ENCODE peak calls at places on chromosomes 3 and 15, in eight cellular contexts. One of them, this sample, is unnamed.
A peak's percentile ranks its signal among the peaks of the same experiment; 100 is the strongest.

GRCh38 chr15:40320931-40321371 is 2.5 kb upstream of the INAFM2 start:
- DNase-seq in GM13977: peak; percentile 81
- DNase-seq in OCI-LY7: peak; percentile 79
- DNase-seq in A673: peak; percentile 94
- DNase-seq in AG04449: no peak
- DNase-seq in CD8-positive, alpha-beta T cell: peak; percentile 60
- DNase-seq in WTC11: peak; percentile 50
- DNase-seq in mesothelial cell of epicardium: no peak
- DNase-seq in this sample: no peak

GRCh38 chr3:61547625-61548024 is 13.7 kb upstream of the PTPRG start:
- DNase-seq in GM13977: no peak
- DNase-seq in AG04449: no peak
- DNase-seq in CD8-positive, alpha-beta T cell: no peak
- DNase-seq in mesothelial cell of epicardium: no peak
- DNase-seq in A673: no peak
- DNase-seq in OCI-LY7: no peak
- DNase-seq in WTC11: no peak
- DNase-seq in this sample: no peak

GRCh38 chr3:62051506-62051905 is 321.8 kb downstream of the FEZF2 start:
- DNase-seq in CD8-positive, alpha-beta T cell: no peak
- DNase-seq in mesothelial cell of epicardium: no peak
- DNase-seq in GM13977: no peak
- DNase-seq in WTC11: peak; percentile 39
- DNase-seq in A673: peak; percentile 19
- DNase-seq in OCI-LY7: peak; percentile 6
- DNase-seq in AG04449: no peak
- DNase-seq in this sample: no peak

GRCh38 chr3:1728510-1728909 is 370.2 kb upstream of the CNTN4 start:
- DNase-seq in AG04449: no peak
- DNase-seq in WTC11: no peak
- DNase-seq in mesothelial cell of epicardium: no peak
- DNase-seq in OCI-LY7: no peak
- DNase-seq in GM13977: no peak
- DNase-seq in CD8-positive, alpha-beta T cell: no peak
- DNase-seq in A673: no peak
- DNase-seq in this sample: no peak

GRCh38 chr3:123750659-123751420 is 133.3 kb downstream of the MYLK start:
- DNase-seq in CD8-positive, alpha-beta T cell: no peak
- DNase-seq in A673: no peak
- DNase-seq in AG04449: no peak
- DNase-seq in OCI-LY7: no peak
- DNase-seq in GM13977: no peak
- DNase-seq in mesothelial cell of epicardium: no peak
- DNase-seq in WTC11: no peak
- DNase-seq in this sample: no peak

GRCh38 chr15:81945014-81945615 is 100.7 kb downstream of the MEX3B start:
- DNase-seq in mesothelial cell of epicardium: no peak
- DNase-seq in OCI-LY7: no peak
- DNase-seq in A673: no peak
- DNase-seq in WTC11: no peak
- DNase-seq in CD8-positive, alpha-beta T cell: no peak
- DNase-seq in AG04449: no peak
- DNase-seq in GM13977: no peak
- DNase-seq in this sample: no peak

GRCh38 chr3:194257030-194257657 is 94.0 kb downstream of the CPN2 start:
- DNase-seq in GM13977: no peak
- DNase-seq in AG04449: no peak
- DNase-seq in CD8-positive, alpha-beta T cell: no peak
- DNase-seq in mesothelial cell of epicardium: no peak
- DNase-seq in A673: no peak
- DNase-seq in OCI-LY7: no peak
- DNase-seq in WTC11: no peak
- DNase-seq in this sample: no peak

GRCh38 chr3:144085964-144086363 is 114.3 kb downstream of the DIPK2A start:
- DNase-seq in GM13977: no peak
- DNase-seq in CD8-positive, alpha-beta T cell: no peak
- DNase-seq in WTC11: no peak
- DNase-seq in A673: peak; percentile 90
- DNase-seq in OCI-LY7: no peak
- DNase-seq in AG04449: no peak
- DNase-seq in mesothelial cell of epicardium: no peak
- DNase-seq in this sample: no peak

GRCh38 chr3:107025961-107026360 is 351.3 kb upstream of the CCDC54 start:
- DNase-seq in GM13977: no peak
- DNase-seq in A673: no peak
- DNase-seq in OCI-LY7: no peak
- DNase-seq in WTC11: no peak
- DNase-seq in CD8-positive, alpha-beta T cell: no peak
- DNase-seq in AG04449: no peak
- DNase-seq in mesothelial cell of epicardium: no peak
- DNase-seq in this sample: no peak

GRCh38 chr15:22850055-22850454 is 11.6 kb downstream of the NIPA2 start:
- DNase-seq in A673: no peak
- DNase-seq in AG04449: no peak
- DNase-seq in mesothelial cell of epicardium: no peak
- DNase-seq in WTC11: no peak
- DNase-seq in OCI-LY7: no peak
- DNase-seq in CD8-positive, alpha-beta T cell: no peak
- DNase-seq in GM13977: no peak
- DNase-seq in this sample: no peak

GRCh38 chr3:127551178-127551577 is 39.4 kb downstream of the TPRA1 start:
- DNase-seq in AG04449: no peak
- DNase-seq in A673: no peak
- DNase-seq in OCI-LY7: no peak
- DNase-seq in mesothelial cell of epicardium: no peak
- DNase-seq in CD8-positive, alpha-beta T cell: no peak
- DNase-seq in GM13977: no peak
- DNase-seq in WTC11: no peak
- DNase-seq in this sample: no peak

GRCh38 chr3:52253314-52254260 is 8.0 kb downstream of the PPM1M start:
- DNase-seq in GM13977: peak; percentile 89
- DNase-seq in A673: no peak
- DNase-seq in OCI-LY7: peak; percentile 91
- DNase-seq in WTC11: no peak
- DNase-seq in AG04449: no peak
- DNase-seq in mesothelial cell of epicardium: no peak
- DNase-seq in CD8-positive, alpha-beta T cell: peak; percentile 87
- DNase-seq in this sample: no peak

DNA sequence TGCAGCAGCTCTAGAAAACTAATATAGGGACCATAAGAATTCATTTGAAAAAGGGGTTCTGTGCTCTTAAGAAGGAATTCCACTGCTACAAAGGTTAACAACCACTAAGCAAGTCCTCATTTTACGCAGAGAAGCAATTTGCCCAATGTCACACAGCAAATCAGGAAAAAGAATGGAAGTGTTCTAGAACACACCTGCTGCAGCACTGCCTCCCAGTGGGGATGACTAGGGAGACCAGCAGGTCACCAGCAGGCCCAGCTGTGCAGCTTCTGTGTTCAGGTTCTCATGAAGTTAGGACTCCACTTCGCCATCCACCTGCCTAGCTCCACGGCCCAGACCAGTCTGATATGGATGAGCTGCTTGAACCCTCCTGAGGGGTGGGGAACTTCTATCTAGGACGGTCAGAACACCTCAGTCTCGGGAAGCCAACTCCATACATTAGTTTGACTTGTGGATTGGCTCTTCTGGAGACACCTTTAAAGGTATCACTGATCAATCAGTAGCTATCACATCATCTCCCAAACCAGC is 18.6 kb downstream of the POMGNT2 start:
- DNase-seq in CD8-positive, alpha-beta T cell: no peak
- DNase-seq in GM13977: no peak
- DNase-seq in OCI-LY7: no peak
- DNase-seq in mesothelial cell of epicardium: no peak
- DNase-seq in AG04449: no peak
- DNase-seq in WTC11: no peak
- DNase-seq in A673: no peak
- DNase-seq in this sample: no peak
- TF ChIP-seq CTCF in CD8-positive, alpha-beta T cell: no peak
- TF ChIP-seq CTCF in GM13977: peak; percentile 10
- TF ChIP-seq CTCF in OCI-LY7: no peak
- TF ChIP-seq CTCF in mesothelial cell of epicardium: no peak
- TF ChIP-seq CTCF in AG04449: no peak
- TF ChIP-seq CTCF in WTC11: no peak
- TF ChIP-seq CTCF in A673: no peak
- TF ChIP-seq CTCF in this sample: no peak

GRCh38 chr3:112699436-112699978 is 58.6 kb upstream of the CCDC80 start:
- DNase-seq in mesothelial cell of epicardium: no peak
- DNase-seq in WTC11: no peak
- DNase-seq in OCI-LY7: no peak
- DNase-seq in AG04449: no peak
- DNase-seq in A673: peak; percentile 12
- DNase-seq in CD8-positive, alpha-beta T cell: no peak
- DNase-seq in GM13977: no peak
- DNase-seq in this sample: no peak
- TF ChIP-seq CTCF in mesothelial cell of epicardium: no peak
- TF ChIP-seq CTCF in WTC11: no peak
- TF ChIP-seq CTCF in OCI-LY7: no peak
- TF ChIP-seq CTCF in AG04449: no peak
- TF ChIP-seq CTCF in A673: no peak
- TF ChIP-seq CTCF in CD8-positive, alpha-beta T cell: no peak
- TF ChIP-seq CTCF in GM13977: no peak
- TF ChIP-seq CTCF in this sample: no peak

DNA sequence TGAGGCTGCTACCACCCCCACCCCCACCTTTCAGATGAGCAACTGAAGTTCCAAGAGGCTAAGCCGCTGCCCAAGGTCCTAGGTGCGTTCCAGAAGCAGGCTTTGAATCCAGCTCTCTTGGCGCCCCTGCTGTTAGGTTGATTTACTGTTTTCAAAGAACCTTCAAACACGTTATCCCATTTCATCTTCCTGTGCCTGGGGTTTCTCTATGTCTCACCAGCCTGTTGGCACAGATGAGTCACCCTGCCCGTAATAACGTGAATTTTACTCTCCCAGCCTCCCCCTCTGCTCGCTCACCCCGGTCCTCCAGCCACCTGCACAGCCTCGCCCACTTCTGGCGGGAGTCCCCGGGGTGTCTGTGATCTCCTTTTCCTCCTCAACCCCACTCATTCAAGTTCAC is 13.1 kb upstream of the TSEN2 start:
- DNase-seq in CD8-positive, alpha-beta T cell: no peak
- DNase-seq in WTC11: no peak
- DNase-seq in AG04449: no peak
- DNase-seq in mesothelial cell of epicardium: no peak
- DNase-seq in GM13977: no peak
- DNase-seq in OCI-LY7: no peak
- DNase-seq in A673: no peak
- DNase-seq in this sample: no peak
- TF ChIP-seq CTCF in CD8-positive, alpha-beta T cell: no peak
- TF ChIP-seq CTCF in WTC11: no peak
- TF ChIP-seq CTCF in AG04449: no peak
- TF ChIP-seq CTCF in mesothelial cell of epicardium: no peak
- TF ChIP-seq CTCF in GM13977: no peak
- TF ChIP-seq CTCF in OCI-LY7: no peak
- TF ChIP-seq CTCF in A673: no peak
- TF ChIP-seq CTCF in this sample: no peak

DNA sequence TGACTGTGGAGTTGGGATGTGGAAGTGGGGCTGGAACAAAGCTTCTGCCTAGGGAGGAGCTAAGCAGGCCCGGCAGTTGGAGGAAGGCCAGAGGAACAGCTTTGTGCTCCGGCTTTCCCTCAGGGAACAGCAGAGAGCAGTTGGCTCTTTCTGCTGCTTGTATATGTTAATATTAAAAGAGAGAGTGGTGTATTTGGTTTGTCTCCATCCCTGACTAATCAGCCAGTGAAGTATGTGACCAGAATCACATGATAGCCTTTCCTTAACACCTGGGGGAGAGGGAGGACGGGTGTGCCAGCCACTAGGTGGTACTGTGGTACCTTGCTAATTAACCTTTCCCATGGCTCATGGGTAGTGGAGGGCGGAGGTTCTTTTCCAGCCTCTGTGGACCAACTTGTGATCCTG is 10.0 kb downstream of the EIF2B5 start:
- DNase-seq in A673: peak; percentile 31
- DNase-seq in CD8-positive, alpha-beta T cell: peak; percentile 39
- DNase-seq in mesothelial cell of epicardium: no peak
- DNase-seq in OCI-LY7: peak; percentile 66
- DNase-seq in AG04449: no peak
- DNase-seq in GM13977: no peak
- DNase-seq in WTC11: peak; percentile 66
- DNase-seq in this sample: no peak
- TF ChIP-seq CTCF in A673: peak; percentile 49
- TF ChIP-seq CTCF in CD8-positive, alpha-beta T cell: no peak
- TF ChIP-seq CTCF in mesothelial cell of epicardium: no peak
- TF ChIP-seq CTCF in OCI-LY7: peak; percentile 79
- TF ChIP-seq CTCF in AG04449: peak; percentile 35
- TF ChIP-seq CTCF in GM13977: peak; percentile 37
- TF ChIP-seq CTCF in WTC11: peak; percentile 26
- TF ChIP-seq CTCF in this sample: peak; percentile 48

GRCh38 chr3:66372681-66373350 is 128.0 kb downstream of the LRIG1 start:
- DNase-seq in AG04449: no peak
- DNase-seq in OCI-LY7: peak; percentile 26
- DNase-seq in mesothelial cell of epicardium: no peak
- DNase-seq in CD8-positive, alpha-beta T cell: peak; percentile 52
- DNase-seq in WTC11: peak; percentile 77
- DNase-seq in GM13977: peak; percentile 35
- DNase-seq in A673: peak; percentile 4
- DNase-seq in this sample: no peak
- TF ChIP-seq CTCF in AG04449: peak; percentile 22
- TF ChIP-seq CTCF in OCI-LY7: peak; percentile 38
- TF ChIP-seq CTCF in mesothelial cell of epicardium: no peak
- TF ChIP-seq CTCF in CD8-positive, alpha-beta T cell: peak; percentile 38
- TF ChIP-seq CTCF in WTC11: no peak
- TF ChIP-seq CTCF in GM13977: peak; percentile 30
- TF ChIP-seq CTCF in A673: peak; percentile 45
- TF ChIP-seq CTCF in this sample: no peak

GRCh38 chr3:72265250-72265649 is 480.3 kb upstream of the PROK2 start:
- DNase-seq in mesothelial cell of epicardium: no peak
- DNase-seq in OCI-LY7: peak; percentile 41
- DNase-seq in A673: peak; percentile 22
- DNase-seq in GM13977: no peak
- DNase-seq in WTC11: no peak
- DNase-seq in AG04449: no peak
- DNase-seq in CD8-positive, alpha-beta T cell: no peak
- DNase-seq in this sample: no peak
- TF ChIP-seq CTCF in mesothelial cell of epicardium: no peak
- TF ChIP-seq CTCF in OCI-LY7: peak; percentile 76
- TF ChIP-seq CTCF in A673: peak; percentile 43
- TF ChIP-seq CTCF in GM13977: peak; percentile 43
- TF ChIP-seq CTCF in WTC11: no peak
- TF ChIP-seq CTCF in AG04449: peak; percentile 33
- TF ChIP-seq CTCF in CD8-positive, alpha-beta T cell: no peak
- TF ChIP-seq CTCF in this sample: peak; percentile 37

GRCh38 chr3:147384210-147385058 is 21.9 kb downstream of the ZIC4 start:
- DNase-seq in A673: peak; percentile 43
- DNase-seq in mesothelial cell of epicardium: no peak
- DNase-seq in CD8-positive, alpha-beta T cell: no peak
- DNase-seq in OCI-LY7: no peak
- DNase-seq in AG04449: no peak
- DNase-seq in WTC11: peak; percentile 91
- DNase-seq in GM13977: no peak
- DNase-seq in this sample: no peak
- TF ChIP-seq CTCF in A673: peak; percentile 68
- TF ChIP-seq CTCF in mesothelial cell of epicardium: no peak
- TF ChIP-seq CTCF in CD8-positive, alpha-beta T cell: no peak
- TF ChIP-seq CTCF in OCI-LY7: no peak
- TF ChIP-seq CTCF in AG04449: no peak
- TF ChIP-seq CTCF in WTC11: peak; percentile 57
- TF ChIP-seq CTCF in GM13977: peak; percentile 23
- TF ChIP-seq CTCF in this sample: peak; percentile 38

This sample was measured in neural crest cell.